ENCODE peak calls at places on chromosomes 4 and X, in eight cellular contexts. One of them, this sample, is unnamed.

GRCh38 chr4:130576218-130576617 is 1480.3 kb downstream of the C4orf33 start:
- DNase-seq in T-helper 2 cell: no peak
- DNase-seq in KG1: no peak
- DNase-seq in thoracic aorta: no peak
- DNase-seq in nucleus accumbens: no peak
- DNase-seq in fibroblast of the aortic adventitia: no peak
- DNase-seq in RWPE2: no peak
- DNase-seq in stimulated activated CD8-positive, alpha-beta memory T cell treated with anti-CD3 and anti-CD28 coated beads, Interleukin-7, amount 100 ng/mL, for 1 hour: no peak
- DNase-seq in this sample: no peak

GRCh38 chr4:46274717-46275116 is 115.2 kb downstream of the GABRA2 start:
- DNase-seq in T-helper 2 cell: no peak
- DNase-seq in KG1: no peak
- DNase-seq in thoracic aorta: no peak
- DNase-seq in nucleus accumbens: no peak
- DNase-seq in fibroblast of the aortic adventitia: no peak
- DNase-seq in RWPE2: no peak
- DNase-seq in stimulated activated CD8-positive, alpha-beta memory T cell treated with anti-CD3 and anti-CD28 coated beads, Interleukin-7, amount 100 ng/mL, for 1 hour: no peak
- DNase-seq in this sample: no peak

GRCh38 chrX:96181571-96181970 is 503.1 kb upstream of the DIAPH2 start:
- DNase-seq in T-helper 2 cell: no peak
- DNase-seq in KG1: no peak
- DNase-seq in thoracic aorta: no peak
- DNase-seq in nucleus accumbens: no peak
- DNase-seq in fibroblast of the aortic adventitia: no peak
- DNase-seq in RWPE2: no peak
- DNase-seq in stimulated activated CD8-positive, alpha-beta memory T cell treated with anti-CD3 and anti-CD28 coated beads, Interleukin-7, amount 100 ng/mL, for 1 hour: no peak
- DNase-seq in this sample: no peak

GRCh38 chr4:120509222-120509621 is 413.3 kb downstream of the PRDM5 start:
- DNase-seq in T-helper 2 cell: no peak
- DNase-seq in KG1: no peak
- DNase-seq in thoracic aorta: no peak
- DNase-seq in nucleus accumbens: no peak
- DNase-seq in fibroblast of the aortic adventitia: no peak
- DNase-seq in RWPE2: no peak
- DNase-seq in stimulated activated CD8-positive, alpha-beta memory T cell treated with anti-CD3 and anti-CD28 coated beads, Interleukin-7, amount 100 ng/mL, for 1 hour: no peak
- DNase-seq in this sample: no peak

GRCh38 chr4:154427149-154427548 is 64.5 kb downstream of the DCHS2 start:
- DNase-seq in T-helper 2 cell: no peak
- DNase-seq in KG1: no peak
- DNase-seq in thoracic aorta: no peak
- DNase-seq in nucleus accumbens: no peak
- DNase-seq in fibroblast of the aortic adventitia: no peak
- DNase-seq in RWPE2: no peak
- DNase-seq in stimulated activated CD8-positive, alpha-beta memory T cell treated with anti-CD3 and anti-CD28 coated beads, Interleukin-7, amount 100 ng/mL, for 1 hour: no peak
- DNase-seq in this sample: no peak

GRCh38 chr4:93764647-93765246 is 63.8 kb upstream of the ATOH1 start:
- DNase-seq in T-helper 2 cell: no peak
- DNase-seq in KG1: peak
- DNase-seq in thoracic aorta: no peak
- DNase-seq in nucleus accumbens: no peak
- DNase-seq in fibroblast of the aortic adventitia: peak
- DNase-seq in RWPE2: no peak
- DNase-seq in stimulated activated CD8-positive, alpha-beta memory T cell treated with anti-CD3 and anti-CD28 coated beads, Interleukin-7, amount 100 ng/mL, for 1 hour: no peak
- DNase-seq in this sample: peak

GRCh38 chr4:55214172-55214571 is 88.8 kb upstream of the KDR start:
- DNase-seq in T-helper 2 cell: no peak
- DNase-seq in KG1: no peak
- DNase-seq in thoracic aorta: no peak
- DNase-seq in nucleus accumbens: no peak
- DNase-seq in fibroblast of the aortic adventitia: no peak
- DNase-seq in RWPE2: no peak
- DNase-seq in stimulated activated CD8-positive, alpha-beta memory T cell treated with anti-CD3 and anti-CD28 coated beads, Interleukin-7, amount 100 ng/mL, for 1 hour: no peak
- DNase-seq in this sample: no peak

GRCh38 chrX:24987731-24988130 is 28.0 kb downstream of the ARX start:
- DNase-seq in T-helper 2 cell: no peak
- DNase-seq in KG1: no peak
- DNase-seq in thoracic aorta: no peak
- DNase-seq in nucleus accumbens: no peak
- DNase-seq in fibroblast of the aortic adventitia: no peak
- DNase-seq in RWPE2: no peak
- DNase-seq in stimulated activated CD8-positive, alpha-beta memory T cell treated with anti-CD3 and anti-CD28 coated beads, Interleukin-7, amount 100 ng/mL, for 1 hour: no peak
- DNase-seq in this sample: no peak

GRCh38 chr4:66489783-66490452 is 819.6 kb upstream of the EPHA5 start:
- DNase-seq in T-helper 2 cell: no peak
- DNase-seq in KG1: no peak
- DNase-seq in thoracic aorta: no peak
- DNase-seq in nucleus accumbens: no peak
- DNase-seq in fibroblast of the aortic adventitia: peak
- DNase-seq in RWPE2: no peak
- DNase-seq in stimulated activated CD8-positive, alpha-beta memory T cell treated with anti-CD3 and anti-CD28 coated beads, Interleukin-7, amount 100 ng/mL, for 1 hour: no peak
- DNase-seq in this sample: no peak

GRCh38 chrX:116413273-116413672 is 23.1 kb upstream of the SLC6A14 start:
- DNase-seq in T-helper 2 cell: no peak
- DNase-seq in KG1: no peak
- DNase-seq in thoracic aorta: no peak
- DNase-seq in nucleus accumbens: no peak
- DNase-seq in fibroblast of the aortic adventitia: no peak
- DNase-seq in RWPE2: no peak
- DNase-seq in stimulated activated CD8-positive, alpha-beta memory T cell treated with anti-CD3 and anti-CD28 coated beads, Interleukin-7, amount 100 ng/mL, for 1 hour: no peak
- DNase-seq in this sample: no peak

GRCh38 chr4:8585186-8585585 is 5.0 kb downstream of the GPR78 start:
- DNase-seq in T-helper 2 cell: no peak
- DNase-seq in KG1: no peak
- DNase-seq in thoracic aorta: no peak
- DNase-seq in nucleus accumbens: no peak
- DNase-seq in fibroblast of the aortic adventitia: no peak
- DNase-seq in RWPE2: peak
- DNase-seq in stimulated activated CD8-positive, alpha-beta memory T cell treated with anti-CD3 and anti-CD28 coated beads, Interleukin-7, amount 100 ng/mL, for 1 hour: no peak
- DNase-seq in this sample: no peak

GRCh38 chr4:156865391-156865790 is 106.2 kb downstream of the PDGFC start:
- DNase-seq in T-helper 2 cell: no peak
- DNase-seq in KG1: peak
- DNase-seq in thoracic aorta: no peak
- DNase-seq in nucleus accumbens: no peak
- DNase-seq in fibroblast of the aortic adventitia: no peak
- DNase-seq in RWPE2: no peak
- DNase-seq in stimulated activated CD8-positive, alpha-beta memory T cell treated with anti-CD3 and anti-CD28 coated beads, Interleukin-7, amount 100 ng/mL, for 1 hour: no peak
- DNase-seq in this sample: no peak

GRCh38 chrX:130299279-130300009 is 30.7 kb upstream of the ZNF280C start:
- DNase-seq in T-helper 2 cell: no peak
- DNase-seq in KG1: no peak
- DNase-seq in thoracic aorta: no peak
- DNase-seq in nucleus accumbens: no peak
- DNase-seq in fibroblast of the aortic adventitia: no peak
- DNase-seq in RWPE2: no peak
- DNase-seq in stimulated activated CD8-positive, alpha-beta memory T cell treated with anti-CD3 and anti-CD28 coated beads, Interleukin-7, amount 100 ng/mL, for 1 hour: no peak
- DNase-seq in this sample: no peak

GRCh38 chrX:150219374-150220185 is 143.5 kb upstream of the MAMLD1 start:
- DNase-seq in T-helper 2 cell: no peak
- DNase-seq in KG1: no peak
- DNase-seq in thoracic aorta: no peak
- DNase-seq in nucleus accumbens: peak
- DNase-seq in fibroblast of the aortic adventitia: peak
- DNase-seq in RWPE2: no peak
- DNase-seq in stimulated activated CD8-positive, alpha-beta memory T cell treated with anti-CD3 and anti-CD28 coated beads, Interleukin-7, amount 100 ng/mL, for 1 hour: no peak
- DNase-seq in this sample: no peak

GRCh38 chr4:142092941-142093340 is 456.6 kb downstream of the IL15 start:
- DNase-seq in T-helper 2 cell: no peak
- DNase-seq in KG1: no peak
- DNase-seq in thoracic aorta: no peak
- DNase-seq in nucleus accumbens: no peak
- DNase-seq in fibroblast of the aortic adventitia: no peak
- DNase-seq in RWPE2: no peak
- DNase-seq in stimulated activated CD8-positive, alpha-beta memory T cell treated with anti-CD3 and anti-CD28 coated beads, Interleukin-7, amount 100 ng/mL, for 1 hour: no peak
- DNase-seq in this sample: no peak

GRCh38 chrX:153495362-153495751 is 577 bp downstream of the BGN start:
- DNase-seq in T-helper 2 cell: no peak
- DNase-seq in KG1: no peak
- DNase-seq in thoracic aorta: no peak
- DNase-seq in nucleus accumbens: no peak
- DNase-seq in fibroblast of the aortic adventitia: peak
- DNase-seq in RWPE2: no peak
- DNase-seq in stimulated activated CD8-positive, alpha-beta memory T cell treated with anti-CD3 and anti-CD28 coated beads, Interleukin-7, amount 100 ng/mL, for 1 hour: no peak
- DNase-seq in this sample: no peak

GRCh38 chr4:120299631-120300030 is 233.0 kb upstream of the MAD2L1 start:
- DNase-seq in T-helper 2 cell: no peak
- DNase-seq in KG1: no peak
- DNase-seq in thoracic aorta: no peak
- DNase-seq in nucleus accumbens: no peak
- DNase-seq in fibroblast of the aortic adventitia: no peak
- DNase-seq in RWPE2: no peak
- DNase-seq in stimulated activated CD8-positive, alpha-beta memory T cell treated with anti-CD3 and anti-CD28 coated beads, Interleukin-7, amount 100 ng/mL, for 1 hour: no peak
- DNase-seq in this sample: no peak

GRCh38 chr4:138981930-138982390 is 33.6 kb upstream of the NOCT start:
- DNase-seq in T-helper 2 cell: no peak
- DNase-seq in KG1: no peak
- DNase-seq in thoracic aorta: no peak
- DNase-seq in nucleus accumbens: no peak
- DNase-seq in fibroblast of the aortic adventitia: peak
- DNase-seq in RWPE2: no peak
- DNase-seq in stimulated activated CD8-positive, alpha-beta memory T cell treated with anti-CD3 and anti-CD28 coated beads, Interleukin-7, amount 100 ng/mL, for 1 hour: no peak
- DNase-seq in this sample: no peak

GRCh38 chr4:40121515-40121914 is 64.9 kb downstream of the N4BP2 start:
- DNase-seq in T-helper 2 cell: no peak
- DNase-seq in KG1: peak
- DNase-seq in thoracic aorta: no peak
- DNase-seq in nucleus accumbens: no peak
- DNase-seq in fibroblast of the aortic adventitia: peak
- DNase-seq in RWPE2: no peak
- DNase-seq in stimulated activated CD8-positive, alpha-beta memory T cell treated with anti-CD3 and anti-CD28 coated beads, Interleukin-7, amount 100 ng/mL, for 1 hour: no peak
- DNase-seq in this sample: peak

GRCh38 chrX:31209005-31209612 is 137.3 kb upstream of the FTHL17 start:
- DNase-seq in T-helper 2 cell: no peak
- DNase-seq in KG1: no peak
- DNase-seq in thoracic aorta: no peak
- DNase-seq in nucleus accumbens: no peak
- DNase-seq in fibroblast of the aortic adventitia: no peak
- DNase-seq in RWPE2: no peak
- DNase-seq in stimulated activated CD8-positive, alpha-beta memory T cell treated with anti-CD3 and anti-CD28 coated beads, Interleukin-7, amount 100 ng/mL, for 1 hour: no peak
- DNase-seq in this sample: no peak

GRCh38 chr4:17189322-17189721 is 290.9 kb upstream of the LDB2 start:
- DNase-seq in T-helper 2 cell: no peak
- DNase-seq in KG1: no peak
- DNase-seq in thoracic aorta: no peak
- DNase-seq in nucleus accumbens: no peak
- DNase-seq in fibroblast of the aortic adventitia: peak
- DNase-seq in RWPE2: no peak
- DNase-seq in stimulated activated CD8-positive, alpha-beta memory T cell treated with anti-CD3 and anti-CD28 coated beads, Interleukin-7, amount 100 ng/mL, for 1 hour: no peak
- DNase-seq in this sample: no peak

GRCh38 chr4:64518600-64518999 is 109.3 kb upstream of the TECRL start:
- DNase-seq in T-helper 2 cell: no peak
- DNase-seq in KG1: no peak
- DNase-seq in thoracic aorta: no peak
- DNase-seq in nucleus accumbens: no peak
- DNase-seq in fibroblast of the aortic adventitia: no peak
- DNase-seq in RWPE2: no peak
- DNase-seq in stimulated activated CD8-positive, alpha-beta memory T cell treated with anti-CD3 and anti-CD28 coated beads, Interleukin-7, amount 100 ng/mL, for 1 hour: no peak
- DNase-seq in this sample: no peak

GRCh38 chr4:1809754-1810502 is 16.8 kb downstream of the FGFR3 start:
- DNase-seq in T-helper 2 cell: peak
- DNase-seq in KG1: peak
- DNase-seq in thoracic aorta: no peak
- DNase-seq in nucleus accumbens: peak
- DNase-seq in fibroblast of the aortic adventitia: peak
- DNase-seq in RWPE2: no peak
- DNase-seq in stimulated activated CD8-positive, alpha-beta memory T cell treated with anti-CD3 and anti-CD28 coated beads, Interleukin-7, amount 100 ng/mL, for 1 hour: peak
- DNase-seq in this sample: no peak

GRCh38 chr4:150234246-150234645 is 156.0 kb downstream of the DCLK2 start:
- DNase-seq in T-helper 2 cell: no peak
- DNase-seq in KG1: no peak
- DNase-seq in thoracic aorta: no peak
- DNase-seq in nucleus accumbens: no peak
- DNase-seq in fibroblast of the aortic adventitia: no peak
- DNase-seq in RWPE2: no peak
- DNase-seq in stimulated activated CD8-positive, alpha-beta memory T cell treated with anti-CD3 and anti-CD28 coated beads, Interleukin-7, amount 100 ng/mL, for 1 hour: no peak
- DNase-seq in this sample: no peak

GRCh38 chr4:187289371-187289770 is 565.7 kb upstream of the FAT1 start:
- DNase-seq in T-helper 2 cell: no peak
- DNase-seq in KG1: no peak
- DNase-seq in thoracic aorta: no peak
- DNase-seq in nucleus accumbens: no peak
- DNase-seq in fibroblast of the aortic adventitia: no peak
- DNase-seq in RWPE2: no peak
- DNase-seq in stimulated activated CD8-positive, alpha-beta memory T cell treated with anti-CD3 and anti-CD28 coated beads, Interleukin-7, amount 100 ng/mL, for 1 hour: no peak
- DNase-seq in this sample: no peak

GRCh38 chrX:10574663-10575062 is 45.7 kb downstream of the MID1 start:
- DNase-seq in T-helper 2 cell: no peak
- DNase-seq in KG1: no peak
- DNase-seq in thoracic aorta: no peak
- DNase-seq in nucleus accumbens: no peak
- DNase-seq in fibroblast of the aortic adventitia: peak
- DNase-seq in RWPE2: no peak
- DNase-seq in stimulated activated CD8-positive, alpha-beta memory T cell treated with anti-CD3 and anti-CD28 coated beads, Interleukin-7, amount 100 ng/mL, for 1 hour: no peak
- DNase-seq in this sample: no peak

GRCh38 chr4:90958256-90958895 is 831.2 kb downstream of the CCSER1 start:
- DNase-seq in T-helper 2 cell: no peak
- DNase-seq in KG1: no peak
- DNase-seq in thoracic aorta: no peak
- DNase-seq in nucleus accumbens: no peak
- DNase-seq in fibroblast of the aortic adventitia: no peak
- DNase-seq in RWPE2: peak
- DNase-seq in stimulated activated CD8-positive, alpha-beta memory T cell treated with anti-CD3 and anti-CD28 coated beads, Interleukin-7, amount 100 ng/mL, for 1 hour: no peak
- DNase-seq in this sample: no peak

GRCh38 chr4:123244233-123244632 is 152.4 kb upstream of the SPRY1 start:
- DNase-seq in T-helper 2 cell: no peak
- DNase-seq in KG1: no peak
- DNase-seq in thoracic aorta: no peak
- DNase-seq in nucleus accumbens: no peak
- DNase-seq in fibroblast of the aortic adventitia: no peak
- DNase-seq in RWPE2: no peak
- DNase-seq in stimulated activated CD8-positive, alpha-beta memory T cell treated with anti-CD3 and anti-CD28 coated beads, Interleukin-7, amount 100 ng/mL, for 1 hour: no peak
- DNase-seq in this sample: no peak

GRCh38 chrX:44842555-44843317 is 1.1 kb upstream of the DUSP21 start:
- DNase-seq in T-helper 2 cell: no peak
- DNase-seq in KG1: no peak
- DNase-seq in thoracic aorta: no peak
- DNase-seq in nucleus accumbens: no peak
- DNase-seq in fibroblast of the aortic adventitia: no peak
- DNase-seq in RWPE2: no peak
- DNase-seq in stimulated activated CD8-positive, alpha-beta memory T cell treated with anti-CD3 and anti-CD28 coated beads, Interleukin-7, amount 100 ng/mL, for 1 hour: no peak
- DNase-seq in this sample: no peak

GRCh38 chr4:148431401-148431800 is 10.8 kb downstream of the NR3C2 start:
- DNase-seq in T-helper 2 cell: no peak
- DNase-seq in KG1: no peak
- DNase-seq in thoracic aorta: no peak
- DNase-seq in nucleus accumbens: no peak
- DNase-seq in fibroblast of the aortic adventitia: no peak
- DNase-seq in RWPE2: no peak
- DNase-seq in stimulated activated CD8-positive, alpha-beta memory T cell treated with anti-CD3 and anti-CD28 coated beads, Interleukin-7, amount 100 ng/mL, for 1 hour: no peak
- DNase-seq in this sample: no peak

GRCh38 chrX:118528089-118528753 is 32.6 kb downstream of the DOCK11 start:
- DNase-seq in T-helper 2 cell: peak
- DNase-seq in KG1: no peak
- DNase-seq in thoracic aorta: no peak
- DNase-seq in nucleus accumbens: peak
- DNase-seq in fibroblast of the aortic adventitia: no peak
- DNase-seq in RWPE2: no peak
- DNase-seq in stimulated activated CD8-positive, alpha-beta memory T cell treated with anti-CD3 and anti-CD28 coated beads, Interleukin-7, amount 100 ng/mL, for 1 hour: no peak
- DNase-seq in this sample: no peak

GRCh38 chrX:13001961-13002671 is 27.2 kb downstream of the TMSB4X start:
- DNase-seq in T-helper 2 cell: no peak
- DNase-seq in KG1: no peak
- DNase-seq in thoracic aorta: no peak
- DNase-seq in nucleus accumbens: no peak
- DNase-seq in fibroblast of the aortic adventitia: no peak
- DNase-seq in RWPE2: no peak
- DNase-seq in stimulated activated CD8-positive, alpha-beta memory T cell treated with anti-CD3 and anti-CD28 coated beads, Interleukin-7, amount 100 ng/mL, for 1 hour: no peak
- DNase-seq in this sample: no peak

GRCh38 chrX:11334165-11334564 is 41.0 kb downstream of the AMELX start:
- DNase-seq in T-helper 2 cell: no peak
- DNase-seq in KG1: no peak
- DNase-seq in thoracic aorta: no peak
- DNase-seq in nucleus accumbens: no peak
- DNase-seq in fibroblast of the aortic adventitia: no peak
- DNase-seq in RWPE2: no peak
- DNase-seq in stimulated activated CD8-positive, alpha-beta memory T cell treated with anti-CD3 and anti-CD28 coated beads, Interleukin-7, amount 100 ng/mL, for 1 hour: no peak
- DNase-seq in this sample: no peak

GRCh38 chr4:41725254-41725653 is 23.3 kb downstream of the PHOX2B start:
- DNase-seq in T-helper 2 cell: no peak
- DNase-seq in KG1: no peak
- DNase-seq in thoracic aorta: no peak
- DNase-seq in nucleus accumbens: no peak
- DNase-seq in fibroblast of the aortic adventitia: no peak
- DNase-seq in RWPE2: no peak
- DNase-seq in stimulated activated CD8-positive, alpha-beta memory T cell treated with anti-CD3 and anti-CD28 coated beads, Interleukin-7, amount 100 ng/mL, for 1 hour: no peak
- DNase-seq in this sample: no peak